ENCODE peak calls at places on chromosomes 5 and 9, in six cellular contexts. Y, R, D, U, I and S are unnamed samples.

GRCh38 chr5:128825826-128826225 is 139.5 kb upstream of the SLC27A6 start:
- DNase-seq in D (peak), R (no peak), Y (no peak), U (no peak), I (peak), S (no peak)

GRCh38 chr5:543755-544674 is 19.8 kb upstream of the SLC9A3 start:
- DNase-seq in D (no peak), Y (peak), U (peak), I (no peak), R (no peak), S (no peak)

GRCh38 chr9:96344458-96345180 is 38.9 kb downstream of the SLC35D2 start:
- DNase-seq in U (peak), D (peak), I (peak), R (no peak), Y (peak), S (peak)

GRCh38 chr5:110917161-110917875 is 154.2 kb upstream of the TSLP start:
- DNase-seq in U (no peak), D (peak), R (no peak), I (peak), Y (no peak), S (no peak)

GRCh38 chr9:105912868-105913516 is 218.7 kb downstream of the TMEM38B start:
- DNase-seq in R (peak), I (no peak), Y (no peak), U (no peak), D (no peak), S (no peak)

GRCh38 chr5:159050408-159051091 is 49.2 kb downstream of the EBF1 start:
- DNase-seq in Y (no peak), R (no peak), U (peak), I (peak), D (peak), S (no peak)

GRCh38 chr5:137470111-137470920 is 28.8 kb downstream of the SPOCK1 start:
- DNase-seq in I (peak), D (peak), R (peak), Y (no peak), U (peak), S (peak)

GRCh38 chr9:137394866-137395665 is 27.9 kb downstream of the EXD3 start:
- DNase-seq in R (no peak), D (no peak), I (no peak), U (no peak), Y (no peak), S (no peak)

GRCh38 chr5:32443541-32444190 is 874 bp downstream of the ZFR start:
- DNase-seq in R (no peak), D (peak), Y (peak), I (peak), U (peak), S (no peak)

GRCh38 chr5:142839711-142840441 is 69.7 kb downstream of the ARHGAP26 start:
- DNase-seq in Y (peak), I (peak), R (no peak), U (peak), D (peak), S (no peak)

GRCh38 chr5:72633041-72633445 is 125.8 kb upstream of the ZNF366 start:
- DNase-seq in D (peak), Y (no peak), R (no peak), U (no peak), I (peak), S (no peak)

GRCh38 chr9:37787059-37787458 is 2.2 kb upstream of the EXOSC3 start:
- DNase-seq in D (no peak), U (no peak), R (no peak), I (no peak), Y (no peak), S (no peak)

GRCh38 chr5:149636861-149637246 is 55.6 kb downstream of the ARHGEF37 start:
- DNase-seq in D (peak), U (no peak), I (peak), Y (peak), R (no peak), S (no peak)

GRCh38 chr5:65512170-65512937 is 30.6 kb upstream of the ADAMTS6 start:
- DNase-seq in Y (no peak), U (no peak), I (peak), D (no peak), R (no peak), S (peak)
- H3K4me3 ChIP-seq in Y (no peak), U (no peak), I (no peak), D (no peak), R (no peak), S (no peak)

GRCh38 chr5:9339206-9339818 is 206.6 kb downstream of the SEMA5A start:
- DNase-seq in I (no peak), D (no peak), R (no peak), U (no peak), Y (no peak), S (no peak)
- TF ChIP-seq CTCF in I (peak), D (peak), R (peak), U (no peak), Y (no peak), S (peak)

DNA sequence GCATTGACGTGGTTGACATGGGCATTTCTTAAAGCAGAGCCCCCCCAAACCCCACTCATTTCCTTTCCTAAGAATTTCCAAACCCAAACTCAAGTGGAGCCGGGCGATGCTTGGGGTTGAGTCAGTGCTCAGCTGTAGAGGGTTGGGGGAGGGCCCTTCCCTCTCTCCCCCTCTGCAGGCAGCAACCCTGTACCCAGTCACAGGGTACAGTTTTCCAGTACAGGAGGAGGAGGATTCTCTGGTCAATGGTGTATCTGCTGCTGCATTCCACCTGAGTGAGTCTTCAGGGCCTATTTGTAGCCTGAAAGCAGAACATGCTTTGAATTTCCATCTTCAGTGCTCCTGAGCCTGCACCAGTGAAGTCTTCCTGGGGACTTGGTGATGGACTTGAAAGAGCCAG is 55.8 kb downstream of the ENTREP1 start:
- DNase-seq in Y (no peak), I (no peak), D (no peak), U (no peak), R (no peak), S (no peak)
- H3K4me3 ChIP-seq in Y (no peak), I (no peak), D (no peak), U (no peak), R (no peak), S (no peak)

DNA sequence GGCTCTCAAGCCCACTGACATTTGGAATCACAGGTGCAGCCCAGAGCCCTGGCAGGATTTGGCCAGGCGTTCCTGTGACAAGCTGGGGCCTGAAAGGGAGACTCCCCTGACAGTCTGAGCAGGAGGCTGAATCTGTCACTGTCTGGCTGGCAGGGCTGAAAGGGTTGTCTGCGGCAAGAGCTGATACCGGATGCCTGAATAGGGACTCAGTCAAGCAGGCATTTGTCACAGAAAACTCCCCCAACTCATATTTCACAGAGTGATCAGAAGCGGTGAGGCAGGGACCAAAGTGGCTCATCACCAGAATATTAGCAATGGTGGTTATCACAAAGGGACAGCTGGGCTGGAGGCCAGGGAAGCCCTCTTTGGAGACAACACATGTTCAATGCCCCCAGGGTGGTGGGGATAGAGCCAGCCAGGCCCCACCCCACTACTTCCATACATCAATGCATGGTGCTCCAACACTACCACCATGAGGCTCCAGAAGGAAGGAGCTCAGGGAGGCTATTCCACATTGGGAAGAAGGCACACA is 295.5 kb downstream of the DTWD2 start:
- DNase-seq in U (no peak), D (no peak), Y (no peak), R (no peak), I (no peak), S (no peak)
- TF ChIP-seq CTCF in U (no peak), D (no peak), Y (no peak), R (no peak), I (no peak), S (no peak)

DNA sequence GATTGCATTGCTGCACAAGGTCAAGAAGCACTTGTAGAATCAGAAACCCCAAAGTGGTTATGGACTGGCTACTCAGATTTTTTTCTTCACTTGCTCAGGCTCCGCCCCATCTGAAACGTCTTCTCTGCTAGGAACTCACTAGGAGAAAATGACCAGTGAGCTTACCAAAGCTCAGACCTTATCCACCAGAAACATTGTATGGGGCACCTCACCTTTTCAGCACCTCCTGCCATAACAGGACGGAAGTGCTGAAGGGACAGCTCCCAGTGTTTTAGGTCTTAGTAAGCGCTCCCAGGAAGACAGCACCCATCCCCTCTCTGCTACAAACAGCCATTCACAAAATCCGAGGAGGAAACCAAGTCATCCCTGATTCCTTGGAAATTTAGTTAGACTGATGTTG is 1.2 kb upstream of the GABRA1 start:
- DNase-seq in U (no peak), D (peak), Y (no peak), R (no peak), I (no peak), S (no peak)
- H3K4me3 ChIP-seq in U (no peak), D (no peak), Y (no peak), R (no peak), I (no peak), S (no peak)